ENCODE peak calls at places on chromosome 19, in four cellular contexts. Y is A549, E is colonic mucosa, Q is iPS-NIHi11. P is an unnamed sample.

GRCh38 chr19:1361601-1362384 is 21.9 kb upstream of the NDUFS7 start:
- DNase-seq in E (no peak), Y (no peak), Q (no peak), P (no peak)

GRCh38 chr19:31513841-31514240 is 164.6 kb upstream of the TSHZ3 start:
- DNase-seq in Q (no peak), Y (no peak), E (no peak), P (no peak)

GRCh38 chr19:46660601-46661019 is 372 bp downstream of the DACT3 start:
- DNase-seq in E (peak; percentile 42), Y (no peak), Q (no peak), P (no peak)

GRCh38 chr19:42286349-42287016 is 15.4 kb upstream of the PRR19 start:
- DNase-seq in Y (no peak), Q (no peak), E (no peak), P (no peak)

GRCh38 chr19:39643591-39643990 is 12.1 kb upstream of the LGALS16 start:
- DNase-seq in Q (no peak), Y (no peak), E (no peak), P (no peak)

GRCh38 chr19:16688084-16688483 is 27.1 kb downstream of the TMEM38A start:
- DNase-seq in Y (no peak), E (no peak), Q (no peak), P (no peak)

GRCh38 chr19:29943615-29944014 is 1.6 kb downstream of the URI1 start:
- DNase-seq in Y (no peak), Q (no peak), E (no peak), P (no peak)

GRCh38 chr19:430701-431100 is 21.8 kb upstream of the C2CD4C start:
- DNase-seq in E (no peak), Q (no peak), Y (no peak), P (no peak)

GRCh38 chr19:2702170-2703076 is at the start of gene GNG7:
- DNase-seq in E (peak; percentile 95), Y (peak; percentile 83), Q (peak; percentile 100), P (peak; percentile 84)

GRCh38 chr19:39679056-39679790 is 23.5 kb downstream of the LGALS16 start:
- DNase-seq in Q (no peak), Y (no peak), E (no peak), P (peak; percentile 8)

GRCh38 chr19:33286899-33287298 is 15.4 kb downstream of the CEBPA start:
- DNase-seq in Q (no peak), E (no peak), Y (no peak), P (no peak)

GRCh38 chr19:30664358-30665058 is 292.3 kb downstream of the ZNF536 start:
- DNase-seq in Q (no peak), E (no peak), Y (peak; percentile 31), P (peak; percentile 73)

GRCh38 chr19:30272554-30272953 is 99.6 kb upstream of the ZNF536 start:
- DNase-seq in Y (no peak), E (no peak), Q (no peak), P (no peak)

GRCh38 chr19:45934551-45935230 is 20.1 kb upstream of the NANOS2 start:
- DNase-seq in Y (no peak), E (no peak), Q (peak; percentile 30), P (no peak)

GRCh38 chr19:45152504-45153338 is 8.1 kb downstream of the NKPD1 start:
- DNase-seq in Y (no peak), E (peak; percentile 48), Q (peak; percentile 73), P (peak; percentile 42)

GRCh38 chr19:45293682-45294081 is 29.0 kb downstream of the CKM start:
- DNase-seq in Q (no peak), E (no peak), Y (no peak), P (no peak)

GRCh38 chr19:41537789-41538188 is 38.2 kb upstream of the CEACAM21 start:
- DNase-seq in Y (peak; percentile 52), Q (no peak), E (no peak), P (peak; percentile 36)

GRCh38 chr19:55616395-55616875 is 7.9 kb downstream of the ZNF784 start:
- DNase-seq in Q (peak; percentile 11), Y (no peak), E (no peak), P (no peak)

GRCh38 chr19:41887711-41888382 is 4.9 kb downstream of the ARHGEF1 start:
- DNase-seq in Y (no peak), E (peak; percentile 70), Q (peak; percentile 77), P (peak; percentile 63)

GRCh38 chr19:48510421-48511268 is 990 bp downstream of the LMTK3 start:
- DNase-seq in E (peak; percentile 74), Y (peak; percentile 77), Q (peak; percentile 68), P (peak; percentile 55)

GRCh38 chr19:23531231-23531790 is 136.0 kb upstream of the ZNF91 start:
- DNase-seq in E (no peak), Q (no peak), Y (no peak), P (no peak)

GRCh38 chr19:8302357-8302691 is 5.8 kb downstream of the CD320 start:
- DNase-seq in Y (no peak), E (peak; percentile 32), Q (no peak), P (no peak)

GRCh38 chr19:10420444-10421239 is at the start of gene PDE4A:
- DNase-seq in Y (peak; percentile 68), E (no peak), Q (peak; percentile 53), P (no peak)

P was measured in small intestine.